ENCODE peak calls at places on chromosomes 11 and 22, in seven cellular contexts. P is stimulated activated CD4-positive, alpha-beta T cell treated with anti-CD3 and anti-CD28 coated beads, Interleukin-4, amount 100 ng/mL, for 1 hour; W is AG04450; Y is AG09319; T is GM12891; J is M059J; A is central memory CD4-positive, alpha-beta T cell. V is an unnamed sample.

GRCh38 chr11:35623708-35624168 is 5.5 kb downstream of the FJX1 start:
- DNase-seq in W (peak), P (no peak), T (no peak), A (no peak), Y (no peak), J (peak), V (peak)

GRCh38 chr11:83611616-83612015 is 325.4 kb upstream of the CCDC90B start:
- DNase-seq in T (no peak), P (no peak), W (no peak), J (no peak), Y (no peak), A (no peak), V (no peak)

GRCh38 chr11:77002776-77003175 is 31.4 kb upstream of the B3GNT6 start:
- DNase-seq in T (no peak), P (no peak), W (no peak), A (no peak), J (no peak), Y (no peak), V (no peak)

GRCh38 chr11:95095858-95096587 is 6.4 kb downstream of the ENDOD1 start:
- DNase-seq in T (no peak), J (peak), A (no peak), W (no peak), P (no peak), Y (peak), V (no peak)

GRCh38 chr11:126853732-126854131 is 146.8 kb downstream of the KIRREL3 start:
- DNase-seq in A (no peak), W (no peak), P (no peak), T (no peak), Y (no peak), J (no peak), V (no peak)

GRCh38 chr11:73597340-73597955 is 464 bp downstream of the FAM168A start:
- DNase-seq in P (no peak), Y (no peak), W (no peak), T (no peak), A (no peak), J (no peak), V (no peak)

GRCh38 chr22:33747576-33748180 is 172.6 kb downstream of the LARGE1 start:
- DNase-seq in T (no peak), P (no peak), Y (no peak), A (no peak), J (no peak), W (no peak), V (no peak)

GRCh38 chr11:30511408-30511807 is 74.7 kb downstream of the MPPED2 start:
- DNase-seq in Y (no peak), A (no peak), J (no peak), P (no peak), W (no peak), T (no peak), V (no peak)

GRCh38 chr11:108009497-108010360 is 1.0 kb downstream of the CUL5 start:
- DNase-seq in W (no peak), Y (no peak), J (peak), T (no peak), P (no peak), A (no peak), V (peak)

GRCh38 chr11:67601098-67601497 is 5.6 kb upstream of the NDUFV1 start:
- DNase-seq in W (no peak), Y (no peak), P (no peak), T (no peak), J (no peak), A (no peak), V (no peak)

GRCh38 chr11:100821198-100821597 is 134.1 kb downstream of the ARHGAP42 start:
- DNase-seq in A (no peak), T (no peak), W (no peak), Y (no peak), J (no peak), P (no peak), V (no peak)

GRCh38 chr11:3840289-3840869 is 380 bp downstream of the RHOG start:
- DNase-seq in P (peak), J (no peak), A (peak), Y (no peak), W (no peak), T (no peak), V (no peak)

GRCh38 chr11:121141051-121141450 is 40.0 kb downstream of the TECTA start:
- DNase-seq in W (no peak), P (no peak), Y (no peak), J (peak), A (no peak), T (no peak), V (peak)

GRCh38 chr11:117248341-117248740 is 15.9 kb downstream of the RNF214 start:
- DNase-seq in W (no peak), A (no peak), T (no peak), J (no peak), P (no peak), Y (no peak), V (no peak)

V was measured in epithelial cell of esophagus.